ENCODE peak calls at places on chromosomes 13 and 19, in eight cellular contexts. X is body of pancreas, R is uterus, J is foreskin fibroblast, T is bronchial epithelial cell, O is endothelial cell, V is PC-9, C is left ventricle myocardium inferior. B is an unnamed sample.

GRCh38 chr19:19871932-19872331 is 6.2 kb downstream of the ZNF253 start:
- DNase-seq in X (no peak), R (no peak), J (no peak), T (no peak), O (no peak), V (no peak), C (no peak), B (no peak)

GRCh38 chr13:101640797-101641400 is 188.4 kb downstream of the ITGBL1 start:
- DNase-seq in X (no peak), R (no peak), J (peak; percentile 84), T (peak; percentile 94), O (no peak), V (no peak), C (no peak), B (no peak)

GRCh38 chr13:35549481-35549880 is 73.0 kb upstream of the MAB21L1 start:
- DNase-seq in X (no peak), R (no peak), J (peak; percentile 85), T (peak; percentile 85), O (no peak), V (peak; percentile 3), C (no peak), B (peak; percentile 10)

GRCh38 chr19:13083627-13084026 is 19.0 kb downstream of the LYL1 start:
- DNase-seq in X (no peak), R (no peak), J (no peak), T (no peak), O (no peak), V (no peak), C (no peak), B (no peak)

GRCh38 chr13:103525530-103525929 is 459.3 kb upstream of the SLC10A2 start:
- DNase-seq in X (no peak), R (no peak), J (no peak), T (no peak), O (no peak), V (no peak), C (no peak), B (no peak)

GRCh38 chr13:32802159-32802558 is 214.1 kb upstream of the KL start:
- DNase-seq in X (no peak), R (no peak), J (no peak), T (no peak), O (no peak), V (no peak), C (no peak), B (no peak)

GRCh38 chr13:48478401-48478800 is 54.5 kb downstream of the RCBTB2 start:
- DNase-seq in X (no peak), R (no peak), J (peak; percentile 94), T (no peak), O (no peak), V (no peak), C (no peak), B (no peak)

GRCh38 chr13:26254583-26255102 is 714 bp downstream of the CDK8 start:
- DNase-seq in X (peak; percentile 77), R (peak; percentile 22), J (peak; percentile 60), T (peak; percentile 54), O (peak; percentile 53), V (peak; percentile 46), C (peak; percentile 46), B (peak; percentile 49)

GRCh38 chr13:94703721-94704314 is 8.5 kb downstream of the SOX21 start:
- DNase-seq in X (no peak), R (no peak), J (no peak), T (no peak), O (no peak), V (no peak), C (no peak), B (no peak)

GRCh38 chr19:45864629-45865082 is 530 bp downstream of the FOXA3 start:
- DNase-seq in X (no peak), R (no peak), J (no peak), T (no peak), O (no peak), V (no peak), C (no peak), B (no peak)

GRCh38 chr13:32315255-32316029 is at the start of the genes BRCA2 and ZAR1L:
- DNase-seq in X (peak; percentile 90), R (peak; percentile 85), J (peak; percentile 96), T (peak; percentile 66), O (peak; percentile 80), V (peak; percentile 74), C (peak; percentile 91), B (peak; percentile 81)

GRCh38 chr19:7679017-7679720 is 1.5 kb upstream of the TRAPPC5 start:
- DNase-seq in X (peak; percentile 16), R (no peak), J (no peak), T (peak; percentile 6), O (no peak), V (no peak), C (no peak), B (peak; percentile 23)

DNA sequence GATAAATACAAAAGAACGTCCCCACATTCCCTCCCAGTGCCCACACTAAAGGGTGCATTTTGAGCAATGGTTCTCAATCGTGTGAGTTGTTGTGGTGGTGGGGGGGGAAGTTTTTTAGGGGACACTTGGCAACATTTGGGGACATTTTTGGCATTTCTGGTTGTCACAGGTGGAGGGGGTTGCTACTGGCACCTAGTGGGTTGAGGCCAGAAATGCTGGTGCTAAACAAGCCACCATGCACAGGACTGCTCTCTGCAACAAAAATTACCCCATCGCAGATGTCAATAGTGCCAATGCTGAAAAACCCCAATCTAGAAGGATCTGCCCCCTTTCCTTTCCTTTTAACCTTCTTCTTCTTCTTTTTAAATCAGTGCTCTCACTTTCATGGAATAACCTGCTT is 453.3 kb downstream of the TSHZ3 start:
- DNase-seq in X (no peak), R (no peak), J (no peak), T (no peak), O (no peak), V (no peak), C (no peak), B (no peak)
- TF ChIP-seq CTCF in X (no peak), R (no peak), J (no peak), T (no peak), O (no peak), V (no peak), C (no peak), B (no peak)

GRCh38 chr13:50323440-50324070 is 308.3 kb downstream of the KCNRG start:
- DNase-seq in X (no peak), R (no peak), J (peak; percentile 91), T (peak; percentile 90), O (no peak), V (no peak), C (no peak), B (no peak)
- TF ChIP-seq CTCF in X (no peak), R (no peak), J (no peak), T (no peak), O (no peak), V (no peak), C (no peak), B (no peak)

GRCh38 chr13:75993823-75994222 is 357.7 kb downstream of the LMO7 start:
- DNase-seq in X (no peak), R (no peak), J (peak; percentile 5), T (peak; percentile 49), O (no peak), V (no peak), C (no peak), B (no peak)

GRCh38 chr13:75995966-75996365 is 359.8 kb downstream of the LMO7 start:
- DNase-seq in X (no peak), R (no peak), J (no peak), T (peak; percentile 28), O (no peak), V (no peak), C (no peak), B (no peak)

GRCh38 chr13:75996582-75996981 is 360.5 kb downstream of the LMO7 start:
- DNase-seq in X (no peak), R (no peak), J (no peak), T (no peak), O (no peak), V (no peak), C (no peak), B (no peak)

GRCh38 chr13:75993246-75993645 is 357.1 kb downstream of the LMO7 start:
- DNase-seq in X (no peak), R (no peak), J (no peak), T (no peak), O (no peak), V (no peak), C (no peak), B (no peak)
- TF ChIP-seq CTCF in X (no peak), R (no peak), J (no peak), T (no peak), O (no peak), V (no peak), C (no peak), B (no peak)

GRCh38 chr19:3683866-3684816 is 16.1 kb downstream of the PIP5K1C start:
- DNase-seq in X (no peak), R (no peak), J (peak; percentile 78), T (no peak), O (no peak), V (no peak), C (no peak), B (no peak)
- TF ChIP-seq CTCF in X (no peak), R (no peak), J (no peak), T (no peak), O (no peak), V (no peak), C (no peak), B (no peak)

DNA sequence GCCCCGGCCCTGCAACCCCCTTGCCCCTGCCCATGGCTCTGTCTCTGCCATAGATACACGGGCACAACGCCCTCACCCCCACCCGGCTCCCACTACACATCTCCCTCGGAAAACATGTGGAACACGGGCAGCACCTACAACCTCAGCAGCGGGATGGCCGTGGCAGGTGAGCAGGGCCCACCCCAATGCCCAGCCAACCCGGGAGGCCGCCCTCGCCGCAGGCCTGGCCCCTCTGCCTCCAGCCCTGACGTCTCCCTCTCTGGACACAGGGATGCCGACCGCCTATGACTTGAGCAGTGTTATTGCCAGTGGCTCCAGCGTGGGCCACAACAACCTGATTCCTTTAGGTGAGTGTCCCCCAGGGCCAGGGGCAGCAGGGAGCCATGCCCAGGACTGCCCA is 7.7 kb downstream of the YIPF2 start:
- DNase-seq in X (no peak), R (no peak), J (no peak), T (no peak), O (no peak), V (no peak), C (no peak), B (no peak)
- TF ChIP-seq CTCF in X (no peak), R (no peak), J (no peak), T (no peak), O (no peak), V (no peak), C (no peak), B (no peak)

GRCh38 chr19:2199215-2199614 is 35.5 kb downstream of the DOT1L start:
- DNase-seq in X (no peak), R (no peak), J (peak; percentile 16), T (no peak), O (peak; percentile 35), V (no peak), C (no peak), B (no peak)
- TF ChIP-seq CTCF in X (no peak), R (no peak), J (no peak), T (peak; percentile 29), O (peak; percentile 52), V (no peak), C (peak; percentile 49), B (no peak)

B was measured in Calu3.